ENCODE peak calls at places on chromosomes 11 and 22, in five cellular contexts. S is body of pancreas, R is heart right ventricle, O is upper lobe of left lung, V is left lung. K is an unnamed sample.
A peak's percentile ranks its signal among the peaks of the same experiment; 100 is the strongest.

GRCh38 chr22:20036119-20036518 is 15.2 kb downstream of the TANGO2 start:
- ATAC-seq in O (no peak), R (no peak), V (no peak), S (no peak), K (no peak)

GRCh38 chr22:50564289-50564688 is 1.6 kb upstream of the SYCE3 start:
- ATAC-seq in O (no peak), R (no peak), V (no peak), S (no peak), K (no peak)

GRCh38 chr11:78905756-78906155 is 331.1 kb upstream of the NARS2 start:
- ATAC-seq in V (no peak), S (no peak), O (no peak), R (peak; percentile 11), K (no peak)

GRCh38 chr11:39037611-39038010 is 2421.8 kb downstream of the LRRC4C start:
- ATAC-seq in R (no peak), S (no peak), O (no peak), V (no peak), K (no peak)

GRCh38 chr11:103947566-103947919 is 88.9 kb upstream of the DDI1 start:
- ATAC-seq in V (no peak), R (peak; percentile 69), S (no peak), O (no peak), K (peak; percentile 63)

GRCh38 chr11:68457214-68457897 is 3.2 kb upstream of the PPP6R3 start:
- ATAC-seq in R (no peak), S (no peak), O (no peak), V (no peak), K (no peak)

GRCh38 chr11:61961570-61962212 is 5.7 kb downstream of the FTH1 start:
- ATAC-seq in S (peak; percentile 58), O (no peak), V (no peak), R (peak; percentile 82), K (peak; percentile 30)

GRCh38 chr22:50271011-50271394 is 823 bp upstream of the MAPK11 start:
- ATAC-seq in R (no peak), O (no peak), V (no peak), S (no peak), K (no peak)

GRCh38 chr11:69948256-69949141 is 129.3 kb upstream of the FGF3 start:
- ATAC-seq in O (peak; percentile 68), V (peak; percentile 67), R (peak; percentile 46), S (peak; percentile 53), K (no peak)

GRCh38 chr22:17190702-17191101 is 28.5 kb downstream of the ADA2 start:
- ATAC-seq in O (peak; percentile 14), S (no peak), R (no peak), V (no peak), K (no peak)

GRCh38 chr11:15579287-15580001 is 464.7 kb downstream of the INSC start:
- ATAC-seq in R (no peak), O (no peak), S (no peak), V (no peak), K (no peak)

GRCh38 chr11:72738199-72739141 is 13.7 kb downstream of the ARAP1 start:
- ATAC-seq in R (no peak), O (peak; percentile 76), S (no peak), V (peak; percentile 53), K (peak; percentile 50)

GRCh38 chr11:28228196-28228595 is 120.0 kb downstream of the METTL15 start:
- ATAC-seq in S (no peak), R (no peak), O (no peak), V (no peak), K (no peak)

GRCh38 chr22:22157500-22157822 is 87.1 kb upstream of the VPREB1 start:
- ATAC-seq in O (no peak), V (no peak), S (no peak), R (no peak), K (no peak)

GRCh38 chr11:122293298-122294023 is 177.4 kb upstream of the BLID start:
- ATAC-seq in R (peak; percentile 35), O (no peak), V (no peak), S (no peak), K (no peak)

GRCh38 chr11:116563028-116563712 is 209.6 kb downstream of the BUD13 start:
- ATAC-seq in O (no peak), S (peak; percentile 90), R (peak; percentile 94), V (peak; percentile 90), K (no peak)

GRCh38 chr11:35173011-35173511 is 34.1 kb downstream of the CD44 start:
- ATAC-seq in R (no peak), O (peak; percentile 63), V (peak; percentile 76), S (peak; percentile 88), K (peak; percentile 62)

GRCh38 chr11:73140213-73141030 is 1.7 kb downstream of the FCHSD2 start:
- ATAC-seq in S (no peak), V (no peak), R (peak; percentile 15), O (no peak), K (no peak)

GRCh38 chr22:24455039-24455438 is 27.6 kb downstream of the ADORA2A start:
- ATAC-seq in S (no peak), R (no peak), O (no peak), V (no peak), K (no peak)

GRCh38 chr11:119433369-119433749 is 10.4 kb upstream of the THY1 start:
- ATAC-seq in R (no peak), S (no peak), O (peak; percentile 34), V (peak; percentile 9), K (no peak)

GRCh38 chr11:45238724-45239123 is 47.4 kb downstream of the SYT13 start:
- ATAC-seq in S (peak; percentile 69), R (peak; percentile 61), O (no peak), V (no peak), K (no peak)

GRCh38 chr11:111937461-111937769 is 272 bp downstream of the DIXDC1 start:
- ATAC-seq in O (no peak), R (no peak), V (peak; percentile 31), S (no peak), K (no peak)

GRCh38 chr22:44795701-44796630 is 43.6 kb downstream of the ARHGAP8 start:
- ATAC-seq in R (no peak), O (no peak), V (no peak), S (no peak), K (no peak)

GRCh38 chr22:26172389-26172990 is 3.2 kb downstream of the SEZ6L start:
- ATAC-seq in V (no peak), S (no peak), R (no peak), O (peak; percentile 33), K (no peak)
- TF ChIP-seq CTCF in V (peak; percentile 38), S (peak; percentile 62), R (peak; percentile 15), O (peak; percentile 15), K (no peak)

GRCh38 chr11:46914363-46914762 is 4.0 kb downstream of the LRP4 start:
- ATAC-seq in V (no peak), O (peak; percentile 20), S (no peak), R (peak; percentile 82), K (no peak)
- H3K27ac ChIP-seq in V (no peak overlapping the region), O (no peak overlapping the region), S (no peak overlapping the region), R (peak overlapping the region; percentile 41), K (peak overlapping the region; percentile 3)

GRCh38 chr11:59667812-59668187 is 1.0 kb downstream of the PATL1 start:
- ATAC-seq in O (no peak), R (no peak), V (no peak), S (no peak), K (no peak)

GRCh38 chr11:59668950-59669610 is at the start of gene PATL1:
- ATAC-seq in O (peak; percentile 97), V (peak; percentile 94), R (peak; percentile 99), S (peak; percentile 96), K (peak; percentile 96)

GRCh38 chr11:59666969-59667368 is 1.9 kb downstream of the PATL1 start:
- ATAC-seq in S (no peak), V (no peak), O (no peak), R (no peak), K (no peak)

GRCh38 chr11:59669611-59670009 is 773 bp upstream of the PATL1 start:
- ATAC-seq in O (peak; percentile 54), V (peak; percentile 52), S (peak; percentile 11), R (peak; percentile 56), K (peak; percentile 10)

DNA sequence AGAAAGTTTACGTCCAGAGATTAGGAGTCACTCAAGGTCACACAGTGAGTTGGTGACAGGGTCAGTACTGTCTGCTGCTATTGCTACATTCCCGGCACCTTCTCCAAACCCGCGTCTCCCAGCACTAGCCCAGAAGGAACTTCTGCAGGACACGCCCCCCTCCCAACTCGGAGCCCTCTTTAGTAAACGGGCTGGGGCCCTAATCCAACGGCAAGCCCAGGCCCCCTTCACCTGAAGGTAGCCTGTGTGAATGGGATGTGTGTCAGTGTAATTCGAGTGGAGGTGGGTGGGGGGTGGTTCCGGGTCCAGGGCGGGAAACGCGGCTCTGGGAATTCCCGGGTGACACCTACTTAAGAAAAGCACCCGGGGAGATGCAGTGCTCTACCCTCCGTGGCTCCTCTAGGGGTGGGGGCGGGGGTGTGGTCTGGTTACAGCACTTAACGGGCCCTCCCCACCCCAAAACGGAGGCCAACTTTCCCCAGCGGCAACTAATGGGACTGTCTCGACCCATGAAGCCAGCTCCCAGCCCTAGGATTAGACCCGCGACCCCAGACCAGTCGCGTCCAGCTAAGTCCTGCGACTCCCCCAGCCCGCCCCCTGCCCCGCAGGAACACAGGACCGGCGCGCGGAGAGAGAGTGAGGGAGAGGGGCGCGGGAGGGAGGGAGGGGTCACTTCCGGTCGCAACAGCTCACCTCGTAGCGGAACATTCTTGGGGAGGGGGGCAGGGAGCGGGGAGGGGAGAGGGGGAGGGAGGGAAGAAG is 468 bp downstream of the PATL1 start:
- ATAC-seq in O (peak; percentile 60), V (peak; percentile 39), R (peak; percentile 9), S (peak; percentile 37), K (peak; percentile 48)
- TF ChIP-seq CTCF in O (no peak), V (no peak), R (no peak), S (no peak), K (peak; percentile 40)

DNA sequence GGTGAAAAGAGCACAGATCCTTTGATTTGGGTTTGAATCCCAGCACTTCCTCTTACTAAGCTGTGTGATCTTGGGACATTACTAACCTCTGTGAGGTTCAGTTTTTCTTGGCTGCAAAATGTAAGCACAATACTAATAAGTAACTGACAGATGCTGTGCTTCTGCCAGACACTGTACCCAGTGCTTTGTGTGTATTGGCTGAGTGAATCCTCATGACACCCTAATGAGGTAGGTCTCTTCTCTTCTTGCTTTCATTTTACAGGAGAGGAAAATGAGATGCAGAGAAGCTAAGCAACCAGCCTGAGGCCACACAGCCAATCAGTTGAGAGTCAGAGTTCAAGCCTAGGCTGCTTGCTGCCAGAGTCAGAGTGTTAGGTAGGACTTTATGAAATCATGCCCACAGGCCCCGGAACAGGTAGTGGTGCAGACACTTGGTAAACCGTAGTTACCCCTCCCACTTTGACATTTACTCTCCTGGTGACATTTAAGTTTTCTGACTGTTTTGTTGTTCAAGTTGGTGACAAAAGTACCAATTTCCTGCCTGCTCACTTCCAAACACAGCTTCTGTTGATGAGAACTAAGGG is 21.2 kb downstream of the PTPRJ start:
- ATAC-seq in V (peak; percentile 47), S (peak; percentile 39), R (peak; percentile 26), O (peak; percentile 40), K (peak; percentile 16)
- H3K27ac ChIP-seq in V (peak overlapping the region; percentile 63), S (no peak overlapping the region), R (no peak overlapping the region), O (peak overlapping the region; percentile 60), K (no peak overlapping the region)

GRCh38 chr11:65571940-65572339 is 398 bp upstream of the FAM89B start:
- ATAC-seq in S (no peak), R (no peak), V (no peak), O (no peak), K (no peak)
- TF ChIP-seq CTCF in S (no peak), R (no peak), V (no peak), O (peak; percentile 12), K (peak; percentile 60)

K was measured in gastroesophageal sphincter.